ENCODE peak calls at places on chromosomes 6 and 20, in seven cellular contexts. One of them, this sample, is unnamed.

GRCh38 chr6:52672422-52673025 is 1.6 kb downstream of the TMEM14A start:
- DNase-seq in esophagus squamous epithelium: no peak
- DNase-seq in GM23338: no peak
- DNase-seq in heart left ventricle: no peak
- DNase-seq in tibial artery: no peak
- DNase-seq in neuronal stem cell: no peak
- DNase-seq in pancreas: no peak
- DNase-seq in this sample: no peak

GRCh38 chr6:134482585-134483346 is 164.9 kb upstream of the SGK1 start:
- DNase-seq in neuronal stem cell: no peak
- DNase-seq in GM23338: no peak
- DNase-seq in heart left ventricle: no peak
- DNase-seq in esophagus squamous epithelium: no peak
- DNase-seq in tibial artery: peak; percentile 59
- DNase-seq in pancreas: no peak
- DNase-seq in this sample: no peak

GRCh38 chr6:110331816-110332215 is 26.3 kb downstream of the METTL24 start:
- DNase-seq in pancreas: no peak
- DNase-seq in neuronal stem cell: no peak
- DNase-seq in GM23338: peak; percentile 23
- DNase-seq in esophagus squamous epithelium: no peak
- DNase-seq in tibial artery: no peak
- DNase-seq in heart left ventricle: no peak
- DNase-seq in this sample: no peak

GRCh38 chr6:28053584-28053983 is 26.8 kb upstream of the ZNF165 start:
- DNase-seq in esophagus squamous epithelium: no peak
- DNase-seq in tibial artery: no peak
- DNase-seq in neuronal stem cell: no peak
- DNase-seq in GM23338: no peak
- DNase-seq in pancreas: no peak
- DNase-seq in heart left ventricle: no peak
- DNase-seq in this sample: no peak

GRCh38 chr6:168884646-168885086 is 369.0 kb downstream of the THBS2 start:
- DNase-seq in tibial artery: peak; percentile 60
- DNase-seq in neuronal stem cell: peak; percentile 56
- DNase-seq in heart left ventricle: peak; percentile 87
- DNase-seq in esophagus squamous epithelium: no peak
- DNase-seq in GM23338: peak; percentile 76
- DNase-seq in pancreas: peak; percentile 86
- DNase-seq in this sample: peak; percentile 92

GRCh38 chr20:20205862-20206236 is 153.5 kb downstream of the CFAP61 start:
- DNase-seq in pancreas: no peak
- DNase-seq in esophagus squamous epithelium: no peak
- DNase-seq in heart left ventricle: no peak
- DNase-seq in GM23338: no peak
- DNase-seq in tibial artery: no peak
- DNase-seq in neuronal stem cell: no peak
- DNase-seq in this sample: no peak

GRCh38 chr20:48822178-48822577 is 5.6 kb downstream of the PREX1 start:
- DNase-seq in neuronal stem cell: no peak
- DNase-seq in pancreas: no peak
- DNase-seq in GM23338: no peak
- DNase-seq in tibial artery: no peak
- DNase-seq in esophagus squamous epithelium: no peak
- DNase-seq in heart left ventricle: no peak
- DNase-seq in this sample: no peak

GRCh38 chr20:9532069-9532809 is 17.8 kb downstream of the LAMP5 start:
- DNase-seq in heart left ventricle: no peak
- DNase-seq in esophagus squamous epithelium: no peak
- DNase-seq in neuronal stem cell: no peak
- DNase-seq in pancreas: no peak
- DNase-seq in tibial artery: no peak
- DNase-seq in GM23338: no peak
- DNase-seq in this sample: no peak

GRCh38 chr6:6724319-6725119 is 136.0 kb downstream of the LY86 start:
- DNase-seq in heart left ventricle: peak; percentile 80
- DNase-seq in GM23338: peak; percentile 82
- DNase-seq in esophagus squamous epithelium: no peak
- DNase-seq in neuronal stem cell: peak; percentile 69
- DNase-seq in pancreas: no peak
- DNase-seq in tibial artery: peak; percentile 72
- DNase-seq in this sample: no peak
- H3K4me3 ChIP-seq in heart left ventricle: peak overlapping the region; percentile 51
- H3K4me3 ChIP-seq in GM23338: peak overlapping the region; percentile 45
- H3K4me3 ChIP-seq in esophagus squamous epithelium: peak overlapping the region; percentile 18
- H3K4me3 ChIP-seq in neuronal stem cell: no peak overlapping the region
- H3K4me3 ChIP-seq in pancreas: no peak overlapping the region
- H3K4me3 ChIP-seq in tibial artery: peak overlapping the region; percentile 41
- H3K4me3 ChIP-seq in this sample: peak overlapping the region; percentile 17

GRCh38 chr20:53408728-53409157 is 184.9 kb downstream of the ZNF217 start:
- DNase-seq in pancreas: no peak
- DNase-seq in esophagus squamous epithelium: no peak
- DNase-seq in tibial artery: peak; percentile 26
- DNase-seq in GM23338: no peak
- DNase-seq in heart left ventricle: no peak
- DNase-seq in neuronal stem cell: no peak
- DNase-seq in this sample: no peak

GRCh38 chr20:53409177-53409576 is 184.5 kb downstream of the ZNF217 start:
- DNase-seq in GM23338: no peak
- DNase-seq in tibial artery: no peak
- DNase-seq in neuronal stem cell: no peak
- DNase-seq in pancreas: no peak
- DNase-seq in esophagus squamous epithelium: no peak
- DNase-seq in heart left ventricle: no peak
- DNase-seq in this sample: no peak

GRCh38 chr20:53413188-53413631 is 180.4 kb downstream of the ZNF217 start:
- DNase-seq in pancreas: no peak
- DNase-seq in GM23338: peak; percentile 94
- DNase-seq in esophagus squamous epithelium: no peak
- DNase-seq in neuronal stem cell: peak; percentile 8
- DNase-seq in heart left ventricle: peak; percentile 66
- DNase-seq in tibial artery: peak; percentile 22
- DNase-seq in this sample: no peak

GRCh38 chr20:53411129-53411528 is 182.5 kb downstream of the ZNF217 start:
- DNase-seq in esophagus squamous epithelium: no peak
- DNase-seq in heart left ventricle: no peak
- DNase-seq in GM23338: no peak
- DNase-seq in pancreas: no peak
- DNase-seq in neuronal stem cell: no peak
- DNase-seq in tibial artery: no peak
- DNase-seq in this sample: no peak

DNA sequence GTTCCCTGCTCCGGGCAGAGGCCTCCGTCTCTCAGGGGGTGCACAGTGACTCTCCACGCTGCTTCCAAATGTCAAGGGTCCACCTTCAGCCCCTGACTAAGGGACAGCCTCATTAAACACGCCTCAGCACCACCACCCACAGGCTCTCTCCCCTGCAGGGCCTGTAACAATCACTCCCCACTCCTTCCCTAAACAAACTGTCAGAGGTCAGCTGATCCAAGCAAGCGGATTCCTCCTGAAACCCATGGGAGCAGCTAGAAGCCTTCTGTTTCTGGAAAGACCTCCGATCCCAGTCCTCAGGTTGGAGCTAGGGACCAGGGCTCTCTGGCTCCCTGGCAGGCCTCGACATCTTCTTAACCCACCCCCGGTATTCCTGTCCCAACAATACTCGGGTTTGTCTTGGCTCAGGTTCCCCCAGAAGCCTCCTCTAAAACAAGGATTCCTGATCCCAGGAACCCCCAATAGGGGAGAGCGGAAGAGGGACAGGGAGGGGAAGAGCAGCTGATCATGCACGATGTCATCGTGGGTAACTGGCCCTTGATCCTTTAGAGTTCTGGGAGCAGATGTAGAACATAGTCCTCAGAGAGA is 180.9 kb downstream of the ZNF217 start:
- DNase-seq in pancreas: no peak
- DNase-seq in esophagus squamous epithelium: no peak
- DNase-seq in tibial artery: no peak
- DNase-seq in GM23338: no peak
- DNase-seq in neuronal stem cell: no peak
- DNase-seq in heart left ventricle: no peak
- DNase-seq in this sample: no peak
- H3K4me3 ChIP-seq in pancreas: no peak overlapping the region
- H3K4me3 ChIP-seq in esophagus squamous epithelium: no peak overlapping the region
- H3K4me3 ChIP-seq in tibial artery: no peak overlapping the region
- H3K4me3 ChIP-seq in GM23338: peak overlapping the region; percentile 41
- H3K4me3 ChIP-seq in neuronal stem cell: no peak overlapping the region
- H3K4me3 ChIP-seq in heart left ventricle: no peak overlapping the region
- H3K4me3 ChIP-seq in this sample: no peak overlapping the region

GRCh38 chr20:1895674-1896496 is 678 bp downstream of the SIRPA start:
- DNase-seq in GM23338: peak; percentile 57
- DNase-seq in heart left ventricle: no peak
- DNase-seq in esophagus squamous epithelium: no peak
- DNase-seq in neuronal stem cell: no peak
- DNase-seq in tibial artery: peak; percentile 62
- DNase-seq in pancreas: no peak
- DNase-seq in this sample: no peak
- H3K4me3 ChIP-seq in GM23338: peak overlapping the region; percentile 81
- H3K4me3 ChIP-seq in heart left ventricle: peak overlapping the region; percentile 81
- H3K4me3 ChIP-seq in esophagus squamous epithelium: peak overlapping the region; percentile 48
- H3K4me3 ChIP-seq in neuronal stem cell: peak overlapping the region; percentile 74
- H3K4me3 ChIP-seq in tibial artery: peak overlapping the region; percentile 57
- H3K4me3 ChIP-seq in pancreas: peak overlapping the region; percentile 52
- H3K4me3 ChIP-seq in this sample: peak overlapping the region; percentile 92

GRCh38 chr6:10416516-10416862 is 1.6 kb upstream of the TFAP2A start:
- DNase-seq in esophagus squamous epithelium: no peak
- DNase-seq in neuronal stem cell: no peak
- DNase-seq in pancreas: no peak
- DNase-seq in tibial artery: no peak
- DNase-seq in GM23338: no peak
- DNase-seq in heart left ventricle: no peak
- DNase-seq in this sample: no peak
- H3K4me3 ChIP-seq in esophagus squamous epithelium: peak overlapping the region; percentile 89
- H3K4me3 ChIP-seq in neuronal stem cell: no peak overlapping the region
- H3K4me3 ChIP-seq in pancreas: no peak overlapping the region
- H3K4me3 ChIP-seq in tibial artery: no peak overlapping the region
- H3K4me3 ChIP-seq in GM23338: peak overlapping the region; percentile 59
- H3K4me3 ChIP-seq in heart left ventricle: no peak overlapping the region
- H3K4me3 ChIP-seq in this sample: no peak overlapping the region

GRCh38 chr20:57718490-57719009 is 8.7 kb upstream of the PMEPA1 start:
- DNase-seq in neuronal stem cell: peak; percentile 92
- DNase-seq in pancreas: peak; percentile 97
- DNase-seq in heart left ventricle: peak; percentile 96
- DNase-seq in GM23338: peak; percentile 98
- DNase-seq in tibial artery: peak; percentile 98
- DNase-seq in esophagus squamous epithelium: peak; percentile 76
- DNase-seq in this sample: peak; percentile 98
- H3K4me3 ChIP-seq in neuronal stem cell: peak overlapping the region; percentile 45
- H3K4me3 ChIP-seq in pancreas: no peak overlapping the region
- H3K4me3 ChIP-seq in heart left ventricle: peak overlapping the region; percentile 46
- H3K4me3 ChIP-seq in GM23338: peak overlapping the region; percentile 49
- H3K4me3 ChIP-seq in tibial artery: peak overlapping the region; percentile 19
- H3K4me3 ChIP-seq in esophagus squamous epithelium: no peak overlapping the region
- H3K4me3 ChIP-seq in this sample: no peak overlapping the region

DNA sequence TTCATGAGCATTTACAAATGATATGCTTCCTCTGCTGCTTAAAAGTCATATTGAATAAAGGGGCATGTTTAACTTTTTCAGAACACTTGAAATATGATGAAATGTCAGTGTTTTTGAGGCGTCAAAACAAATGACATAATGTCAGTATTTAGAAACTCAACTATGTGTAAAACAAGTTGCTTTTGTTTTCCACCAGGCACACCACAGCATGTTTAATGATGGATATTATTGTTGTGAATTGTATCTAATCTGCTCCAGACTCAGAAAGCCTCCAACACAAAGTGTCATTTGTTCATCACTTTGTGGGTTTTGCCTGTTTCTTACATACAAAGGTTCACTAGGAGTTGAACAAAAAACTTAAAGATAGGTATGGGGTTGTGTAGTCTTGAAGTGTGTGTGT is 776.0 kb upstream of the FLRT3 start:
- DNase-seq in tibial artery: no peak
- DNase-seq in heart left ventricle: no peak
- DNase-seq in GM23338: no peak
- DNase-seq in esophagus squamous epithelium: no peak
- DNase-seq in pancreas: no peak
- DNase-seq in neuronal stem cell: no peak
- DNase-seq in this sample: no peak
- H3K4me3 ChIP-seq in tibial artery: no peak overlapping the region
- H3K4me3 ChIP-seq in heart left ventricle: no peak overlapping the region
- H3K4me3 ChIP-seq in GM23338: no peak overlapping the region
- H3K4me3 ChIP-seq in esophagus squamous epithelium: no peak overlapping the region
- H3K4me3 ChIP-seq in pancreas: no peak overlapping the region
- H3K4me3 ChIP-seq in neuronal stem cell: no peak overlapping the region
- H3K4me3 ChIP-seq in this sample: no peak overlapping the region

GRCh38 chr6:30830438-30830837 is 53.9 kb upstream of the DDR1 start:
- DNase-seq in neuronal stem cell: no peak
- DNase-seq in tibial artery: no peak
- DNase-seq in GM23338: no peak
- DNase-seq in esophagus squamous epithelium: no peak
- DNase-seq in pancreas: no peak
- DNase-seq in heart left ventricle: no peak
- DNase-seq in this sample: no peak
- H3K4me3 ChIP-seq in neuronal stem cell: no peak overlapping the region
- H3K4me3 ChIP-seq in tibial artery: no peak overlapping the region
- H3K4me3 ChIP-seq in GM23338: no peak overlapping the region
- H3K4me3 ChIP-seq in esophagus squamous epithelium: no peak overlapping the region
- H3K4me3 ChIP-seq in pancreas: no peak overlapping the region
- H3K4me3 ChIP-seq in heart left ventricle: peak overlapping the region; percentile 25
- H3K4me3 ChIP-seq in this sample: no peak overlapping the region